ENCODE peak calls at places on chromosomes 12 and 14, in ten cellular contexts. I is uterus; T is omental fat pad; K is effector memory CD4-positive, alpha-beta T cell; S is activated T-cell treated with anti-CD3 and anti-CD28 coated beads for 48 hours; B is ovary; A is NCI-H510A treated with DMSO at 0.1 percent for 48 hours; F is NCI-H1417; X is breast epithelium; W is K562. V is an unnamed sample.

GRCh38 chr12:82124711-82125110 is 233.5 kb downstream of the CCDC59 start:
- DNase-seq in B (no peak), S (no peak), F (no peak), A (no peak), W (no peak), T (no peak), I (no peak), K (no peak), X (no peak), V (no peak)

GRCh38 chr12:108316153-108316892 is 22.8 kb downstream of the CMKLR1 start:
- DNase-seq in A (no peak), S (no peak), I (no peak), B (no peak), T (no peak), W (no peak), X (no peak), F (no peak), K (no peak), V (no peak)

GRCh38 chr12:109779382-109779781 is 53.8 kb downstream of the TRPV4 start:
- DNase-seq in W (peak), K (no peak), F (peak), X (no peak), I (no peak), T (no peak), B (no peak), S (no peak), A (no peak), V (no peak)

GRCh38 chr14:71539660-71540285 is 392.5 kb upstream of the RGS6 start:
- DNase-seq in S (no peak), X (no peak), B (no peak), I (no peak), K (no peak), A (no peak), F (peak), T (no peak), W (no peak), V (no peak)

GRCh38 chr14:52235434-52235833 is 32.1 kb upstream of the PTGDR start:
- DNase-seq in A (no peak), K (no peak), W (no peak), S (no peak), F (no peak), X (no peak), I (no peak), T (no peak), B (no peak), V (no peak)

GRCh38 chr14:58563981-58564380 is 73.8 kb upstream of the DACT1 start:
- DNase-seq in X (no peak), K (no peak), T (no peak), S (no peak), W (no peak), A (no peak), I (no peak), F (no peak), B (no peak), V (no peak)

GRCh38 chr12:53481957-53482586 is 17.2 kb downstream of the MAP3K12 start:
- DNase-seq in I (no peak), B (no peak), A (no peak), K (no peak), S (no peak), X (no peak), W (no peak), F (peak), T (no peak), V (peak)

GRCh38 chr12:1429980-1430379 is 164.4 kb downstream of the FBXL14 start:
- DNase-seq in A (no peak), W (no peak), I (no peak), F (no peak), T (no peak), S (no peak), X (no peak), K (no peak), B (no peak), V (peak)

GRCh38 chr12:47905313-47905730 is 528 bp upstream of the VDR start:
- DNase-seq in T (peak), I (no peak), W (peak), A (peak), X (peak), K (peak), B (peak), F (peak), S (no peak), V (peak)

GRCh38 chr12:2319747-2320146 is 267.0 kb downstream of the CACNA1C start:
- DNase-seq in T (no peak), A (no peak), S (no peak), I (no peak), K (no peak), X (no peak), F (no peak), W (no peak), B (no peak), V (no peak)

GRCh38 chr14:22314183-22314820 is 274.7 kb downstream of the DAD1 start:
- DNase-seq in S (no peak), I (peak), W (peak), X (no peak), T (no peak), F (peak), A (no peak), K (no peak), B (no peak), V (no peak)

GRCh38 chr12:38956337-38956736 is 50.9 kb upstream of the CPNE8 start:
- DNase-seq in W (no peak), I (no peak), K (no peak), A (no peak), T (no peak), F (no peak), B (no peak), X (no peak), S (no peak), V (no peak)

GRCh38 chr14:63220526-63220925 is 16.3 kb downstream of the RHOJ start:
- DNase-seq in I (no peak), A (no peak), W (no peak), S (no peak), T (no peak), X (no peak), K (no peak), B (no peak), F (no peak), V (no peak)

GRCh38 chr12:52362118-52362726 is 5.1 kb downstream of the KRT85 start:
- DNase-seq in F (no peak), X (peak), A (no peak), W (peak), K (no peak), I (no peak), S (no peak), B (no peak), T (no peak), V (no peak)

GRCh38 chr12:54998958-54999510 is 14.5 kb upstream of the TESPA1 start:
- DNase-seq in W (no peak), T (no peak), I (no peak), B (no peak), X (no peak), A (no peak), F (no peak), S (no peak), K (no peak), V (no peak)

GRCh38 chr14:103542545-103543088 is 13.6 kb downstream of the TRMT61A start:
- DNase-seq in B (peak), K (no peak), I (no peak), A (peak), T (no peak), S (no peak), W (peak), X (no peak), F (peak), V (no peak)

GRCh38 chr12:94674835-94675234 is 24.5 kb upstream of the TMCC3 start:
- DNase-seq in A (no peak), X (no peak), K (no peak), I (no peak), T (no peak), F (no peak), W (no peak), S (no peak), B (no peak), V (peak)

GRCh38 chr14:28755198-28755794 is 11.3 kb upstream of the FOXG1 start:
- DNase-seq in W (no peak), A (no peak), X (no peak), B (no peak), F (no peak), S (no peak), I (no peak), T (no peak), K (no peak), V (no peak)

GRCh38 chr14:101176535-101177205 is 273.1 kb upstream of the RTL1 start:
- DNase-seq in W (no peak), X (no peak), B (peak), K (no peak), F (peak), A (no peak), I (peak), T (peak), S (no peak), V (no peak)

GRCh38 chr14:99574099-99574880 is 29.7 kb downstream of the CCDC85C start:
- DNase-seq in K (no peak), F (peak), S (no peak), B (peak), X (no peak), A (no peak), I (peak), T (no peak), W (no peak), V (no peak)

GRCh38 chr12:79618848-79619404 is 71.8 kb downstream of the PAWR start:
- DNase-seq in B (no peak), X (no peak), F (no peak), T (no peak), K (no peak), I (no peak), W (no peak), A (no peak), S (no peak), V (no peak)

GRCh38 chr14:63435838-63436237 is 107.3 kb downstream of the PPP2R5E start:
- DNase-seq in W (no peak), B (peak), T (no peak), F (no peak), I (peak), X (no peak), A (no peak), S (no peak), K (no peak), V (peak)

GRCh38 chr12:110934093-110934852 is 13.9 kb upstream of the MYL2 start:
- DNase-seq in T (no peak), S (no peak), B (no peak), W (no peak), X (no peak), F (no peak), K (no peak), A (no peak), I (no peak), V (no peak)

GRCh38 chr12:67589078-67589477 is 59.5 kb upstream of the DYRK2 start:
- DNase-seq in X (no peak), B (no peak), K (no peak), S (no peak), F (no peak), A (no peak), T (no peak), W (no peak), I (no peak), V (no peak)

GRCh38 chr12:108914031-108914630 is 34.2 kb downstream of the DAO start:
- DNase-seq in I (peak), K (no peak), F (no peak), A (no peak), S (no peak), X (no peak), W (no peak), T (peak), B (no peak), V (peak)

GRCh38 chr14:88194531-88194930 is 128.5 kb downstream of the KCNK10 start:
- DNase-seq in B (no peak), T (no peak), I (no peak), A (no peak), F (no peak), K (no peak), S (no peak), X (no peak), W (no peak), V (no peak)

GRCh38 chr12:92139634-92140555 is 5.8 kb downstream of the BTG1 start:
- DNase-seq in X (no peak), T (no peak), K (no peak), B (no peak), S (no peak), W (no peak), F (peak), A (peak), I (no peak), V (no peak)

GRCh38 chr12:27542628-27543027 is 18.6 kb downstream of the PPFIBP1 start:
- DNase-seq in F (no peak), I (no peak), T (no peak), A (no peak), W (no peak), X (no peak), K (no peak), B (no peak), S (no peak), V (no peak)

GRCh38 chr14:105859717-105860614 is 333.6 kb downstream of the TMEM121 start:
- DNase-seq in X (no peak), S (no peak), I (peak), A (no peak), B (peak), W (no peak), K (peak), T (no peak), F (no peak), V (peak)

GRCh38 chr14:81169711-81170103 is 51.1 kb downstream of the GTF2A1 start:
- DNase-seq in A (peak), S (no peak), X (peak), K (no peak), B (peak), T (no peak), I (peak), F (peak), W (no peak), V (peak)

GRCh38 chr12:119692410-119692809 is 24.5 kb downstream of the PRKAB1 start:
- DNase-seq in S (no peak), B (no peak), A (no peak), K (no peak), F (no peak), W (no peak), T (no peak), I (no peak), X (no peak), V (no peak)

GRCh38 chr12:64749466-64750202 is 9.6 kb downstream of the GNS start:
- DNase-seq in I (no peak), W (no peak), A (no peak), F (no peak), B (no peak), S (no peak), K (no peak), X (no peak), T (no peak), V (no peak)

GRCh38 chr12:823043-823698 is 70.8 kb downstream of the WNK1 start:
- DNase-seq in K (no peak), A (no peak), B (no peak), T (no peak), W (no peak), I (no peak), S (no peak), F (no peak), X (no peak), V (no peak)

GRCh38 chr12:103908877-103909276 is 21.3 kb upstream of the HSP90B1 start:
- DNase-seq in B (no peak), A (no peak), X (no peak), W (no peak), F (no peak), S (no peak), I (no peak), K (no peak), T (no peak), V (no peak)

GRCh38 chr12:59834659-59835474 is 239.0 kb downstream of the SLC16A7 start:
- DNase-seq in K (no peak), X (no peak), F (peak), W (peak), B (no peak), I (no peak), T (no peak), S (no peak), A (no peak), V (no peak)

GRCh38 chr14:21990116-21990515 is 316.5 kb upstream of the OR4E1 start:
- DNase-seq in T (no peak), B (no peak), A (peak), I (no peak), F (no peak), K (no peak), X (no peak), W (no peak), S (no peak), V (no peak)